ENCODE peak calls at places on chromosomes 5 and 9, in four cellular contexts. G is omental fat pad, Z is ELF-1, N is hypothalamus. W is an unnamed sample.

GRCh38 chr9:133449760-133450159 is 10.0 kb upstream of the CACFD1 start:
- DNase-seq in Z (no peak), N (no peak), G (no peak), W (no peak)

GRCh38 chr9:107284636-107285035 is 1.6 kb downstream of the RAD23B start:
- DNase-seq in Z (no peak), G (no peak), N (no peak), W (no peak)

GRCh38 chr5:84524491-84524890 is 139.8 kb upstream of the EDIL3 start:
- DNase-seq in G (no peak), N (no peak), Z (no peak), W (no peak)

GRCh38 chr9:114216976-114217375 is 61.6 kb downstream of the COL27A1 start:
- DNase-seq in N (no peak), G (no peak), Z (no peak), W (no peak)

GRCh38 chr5:172886974-172887491 is 53.0 kb downstream of the ERGIC1 start:
- DNase-seq in G (peak), N (no peak), Z (no peak), W (peak)

GRCh38 chr9:109139851-109140250 is 20.1 kb upstream of the TMEM245 start:
- DNase-seq in Z (peak), N (no peak), G (no peak), W (no peak)

GRCh38 chr9:113446323-113446740 is 17.2 kb upstream of the RGS3 start:
- DNase-seq in Z (peak), G (no peak), N (no peak), W (peak)

GRCh38 chr5:1033606-1034420 is 25.2 kb downstream of the NKD2 start:
- DNase-seq in N (no peak), Z (no peak), G (no peak), W (no peak)

GRCh38 chr5:55920784-55921183 is 69.6 kb downstream of the IL31RA start:
- DNase-seq in N (no peak), G (no peak), Z (no peak), W (peak)

GRCh38 chr5:180598797-180599589 is 7.7 kb upstream of the SCGB3A1 start:
- DNase-seq in N (no peak), Z (no peak), G (no peak), W (no peak)

GRCh38 chr5:134874831-134875655 is 872 bp downstream of the TXNDC15 start:
- DNase-seq in N (no peak), G (peak), Z (peak), W (peak)